ENCODE peak calls at places on chromosomes 16 and 17, in six cellular contexts. One of them, this sample, is unnamed.

GRCh38 chr16:69131167-69131748 is 1.1 kb downstream of the CHTF8 start:
- DNase-seq in cardiac fibroblast: peak
- DNase-seq in lower leg skin: no peak
- DNase-seq in lower lobe of right lung: no peak
- DNase-seq in cardiac muscle cell: peak
- DNase-seq in MCF 10A: no peak
- DNase-seq in this sample: no peak

GRCh38 chr17:33927732-33928133 is 327.4 kb upstream of the CCL2 start:
- DNase-seq in cardiac fibroblast: no peak
- DNase-seq in lower leg skin: no peak
- DNase-seq in lower lobe of right lung: no peak
- DNase-seq in cardiac muscle cell: peak
- DNase-seq in MCF 10A: no peak
- DNase-seq in this sample: no peak

GRCh38 chr16:3274490-3274889 is 8.8 kb upstream of the ZNF263 start:
- DNase-seq in cardiac fibroblast: no peak
- DNase-seq in lower leg skin: no peak
- DNase-seq in lower lobe of right lung: no peak
- DNase-seq in cardiac muscle cell: no peak
- DNase-seq in MCF 10A: peak
- DNase-seq in this sample: no peak

GRCh38 chr17:22266231-22266630 is 573.9 kb downstream of the KCNJ18 start:
- DNase-seq in cardiac fibroblast: no peak
- DNase-seq in lower leg skin: no peak
- DNase-seq in lower lobe of right lung: no peak
- DNase-seq in cardiac muscle cell: no peak
- DNase-seq in MCF 10A: no peak
- DNase-seq in this sample: peak

GRCh38 chr16:55561319-55561848 is 5.1 kb upstream of the CAPNS2 start:
- DNase-seq in cardiac fibroblast: no peak
- DNase-seq in lower leg skin: no peak
- DNase-seq in lower lobe of right lung: no peak
- DNase-seq in cardiac muscle cell: no peak
- DNase-seq in MCF 10A: no peak
- DNase-seq in this sample: no peak

GRCh38 chr17:52276609-52277008 is 118.1 kb upstream of the CA10 start:
- DNase-seq in cardiac fibroblast: no peak
- DNase-seq in lower leg skin: no peak
- DNase-seq in lower lobe of right lung: no peak
- DNase-seq in cardiac muscle cell: no peak
- DNase-seq in MCF 10A: no peak
- DNase-seq in this sample: no peak

GRCh38 chr17:35170968-35171771 is 23.0 kb downstream of the SLC35G3 start:
- DNase-seq in cardiac fibroblast: peak
- DNase-seq in lower leg skin: peak
- DNase-seq in lower lobe of right lung: no peak
- DNase-seq in cardiac muscle cell: peak
- DNase-seq in MCF 10A: peak
- DNase-seq in this sample: no peak

GRCh38 chr16:15764112-15764511 is 92.7 kb downstream of the MYH11 start:
- DNase-seq in cardiac fibroblast: no peak
- DNase-seq in lower leg skin: no peak
- DNase-seq in lower lobe of right lung: no peak
- DNase-seq in cardiac muscle cell: no peak
- DNase-seq in MCF 10A: no peak
- DNase-seq in this sample: no peak

GRCh38 chr16:10729104-10729503 is 14.5 kb upstream of the NUBP1 start:
- DNase-seq in cardiac fibroblast: no peak
- DNase-seq in lower leg skin: peak
- DNase-seq in lower lobe of right lung: no peak
- DNase-seq in cardiac muscle cell: no peak
- DNase-seq in MCF 10A: no peak
- DNase-seq in this sample: no peak

GRCh38 chr16:53892155-53892554 is 188.2 kb downstream of the FTO start:
- DNase-seq in cardiac fibroblast: peak
- DNase-seq in lower leg skin: no peak
- DNase-seq in lower lobe of right lung: no peak
- DNase-seq in cardiac muscle cell: peak
- DNase-seq in MCF 10A: peak
- DNase-seq in this sample: no peak

GRCh38 chr16:87203060-87203656 is 114.0 kb downstream of the C16orf95 start:
- DNase-seq in cardiac fibroblast: peak
- DNase-seq in lower leg skin: no peak
- DNase-seq in lower lobe of right lung: peak
- DNase-seq in cardiac muscle cell: peak
- DNase-seq in MCF 10A: peak
- DNase-seq in this sample: no peak

GRCh38 chr17:77306790-77307478 is 166.2 kb downstream of the SEC14L1 start:
- DNase-seq in cardiac fibroblast: no peak
- DNase-seq in lower leg skin: no peak
- DNase-seq in lower lobe of right lung: no peak
- DNase-seq in cardiac muscle cell: no peak
- DNase-seq in MCF 10A: no peak
- DNase-seq in this sample: no peak

GRCh38 chr16:3501783-3502400 is 1.1 kb downstream of the CLUAP1 start:
- DNase-seq in cardiac fibroblast: no peak
- DNase-seq in lower leg skin: no peak
- DNase-seq in lower lobe of right lung: peak
- DNase-seq in cardiac muscle cell: no peak
- DNase-seq in MCF 10A: no peak
- DNase-seq in this sample: peak

GRCh38 chr16:772959-773358 is 12.4 kb downstream of the MSLN start:
- DNase-seq in cardiac fibroblast: no peak
- DNase-seq in lower leg skin: no peak
- DNase-seq in lower lobe of right lung: no peak
- DNase-seq in cardiac muscle cell: no peak
- DNase-seq in MCF 10A: no peak
- DNase-seq in this sample: no peak
- TF ChIP-seq CTCF in cardiac fibroblast: no peak
- TF ChIP-seq CTCF in lower leg skin: no peak
- TF ChIP-seq CTCF in lower lobe of right lung: no peak
- TF ChIP-seq CTCF in cardiac muscle cell: no peak
- TF ChIP-seq CTCF in MCF 10A: no peak
- TF ChIP-seq CTCF in this sample: no peak

GRCh38 chr17:17254026-17254425 is 17.1 kb upstream of the FLCN start:
- DNase-seq in cardiac fibroblast: no peak
- DNase-seq in lower leg skin: no peak
- DNase-seq in lower lobe of right lung: no peak
- DNase-seq in cardiac muscle cell: no peak
- DNase-seq in MCF 10A: no peak
- DNase-seq in this sample: no peak
- TF ChIP-seq CTCF in cardiac fibroblast: no peak
- TF ChIP-seq CTCF in lower leg skin: no peak
- TF ChIP-seq CTCF in lower lobe of right lung: no peak
- TF ChIP-seq CTCF in cardiac muscle cell: no peak
- TF ChIP-seq CTCF in MCF 10A: no peak
- TF ChIP-seq CTCF in this sample: no peak

GRCh38 chr16:609316-609715 is 19.4 kb downstream of the RAB40C start:
- DNase-seq in cardiac fibroblast: no peak
- DNase-seq in lower leg skin: no peak
- DNase-seq in lower lobe of right lung: no peak
- DNase-seq in cardiac muscle cell: no peak
- DNase-seq in MCF 10A: no peak
- DNase-seq in this sample: no peak

GRCh38 chr16:606656-607307 is 16.9 kb downstream of the RAB40C start:
- DNase-seq in cardiac fibroblast: no peak
- DNase-seq in lower leg skin: no peak
- DNase-seq in lower lobe of right lung: no peak
- DNase-seq in cardiac muscle cell: no peak
- DNase-seq in MCF 10A: no peak
- DNase-seq in this sample: no peak

GRCh38 chr16:608019-608418 is 18.2 kb downstream of the RAB40C start:
- DNase-seq in cardiac fibroblast: no peak
- DNase-seq in lower leg skin: no peak
- DNase-seq in lower lobe of right lung: no peak
- DNase-seq in cardiac muscle cell: no peak
- DNase-seq in MCF 10A: no peak
- DNase-seq in this sample: no peak

GRCh38 chr16:609984-610383 is 20.1 kb downstream of the RAB40C start:
- DNase-seq in cardiac fibroblast: no peak
- DNase-seq in lower leg skin: no peak
- DNase-seq in lower lobe of right lung: no peak
- DNase-seq in cardiac muscle cell: no peak
- DNase-seq in MCF 10A: no peak
- DNase-seq in this sample: no peak

GRCh38 chr16:610513-611381 is 20.0 kb upstream of the WFIKKN1 start:
- DNase-seq in cardiac fibroblast: no peak
- DNase-seq in lower leg skin: no peak
- DNase-seq in lower lobe of right lung: peak
- DNase-seq in cardiac muscle cell: no peak
- DNase-seq in MCF 10A: peak
- DNase-seq in this sample: no peak
- TF ChIP-seq CTCF in cardiac fibroblast: peak
- TF ChIP-seq CTCF in lower leg skin: no peak
- TF ChIP-seq CTCF in lower lobe of right lung: peak
- TF ChIP-seq CTCF in cardiac muscle cell: peak
- TF ChIP-seq CTCF in MCF 10A: peak
- TF ChIP-seq CTCF in this sample: peak

GRCh38 chr17:81040791-81041337 is 5.9 kb downstream of the BAIAP2 start:
- DNase-seq in cardiac fibroblast: peak
- DNase-seq in lower leg skin: no peak
- DNase-seq in lower lobe of right lung: no peak
- DNase-seq in cardiac muscle cell: no peak
- DNase-seq in MCF 10A: peak
- DNase-seq in this sample: no peak
- TF ChIP-seq CTCF in cardiac fibroblast: peak
- TF ChIP-seq CTCF in lower leg skin: no peak
- TF ChIP-seq CTCF in lower lobe of right lung: peak
- TF ChIP-seq CTCF in cardiac muscle cell: peak
- TF ChIP-seq CTCF in MCF 10A: peak
- TF ChIP-seq CTCF in this sample: peak

GRCh38 chr17:55336426-55336825 is 71.7 kb downstream of the HLF start:
- DNase-seq in cardiac fibroblast: no peak
- DNase-seq in lower leg skin: no peak
- DNase-seq in lower lobe of right lung: no peak
- DNase-seq in cardiac muscle cell: no peak
- DNase-seq in MCF 10A: no peak
- DNase-seq in this sample: no peak
- TF ChIP-seq CTCF in cardiac fibroblast: no peak
- TF ChIP-seq CTCF in lower leg skin: no peak
- TF ChIP-seq CTCF in lower lobe of right lung: no peak
- TF ChIP-seq CTCF in cardiac muscle cell: no peak
- TF ChIP-seq CTCF in MCF 10A: no peak
- TF ChIP-seq CTCF in this sample: no peak

GRCh38 chr17:62987136-62987535 is 21.1 kb downstream of the TANC2 start:
- DNase-seq in cardiac fibroblast: no peak
- DNase-seq in lower leg skin: no peak
- DNase-seq in lower lobe of right lung: no peak
- DNase-seq in cardiac muscle cell: no peak
- DNase-seq in MCF 10A: no peak
- DNase-seq in this sample: no peak
- TF ChIP-seq CTCF in cardiac fibroblast: peak
- TF ChIP-seq CTCF in lower leg skin: no peak
- TF ChIP-seq CTCF in lower lobe of right lung: no peak
- TF ChIP-seq CTCF in cardiac muscle cell: peak
- TF ChIP-seq CTCF in MCF 10A: peak
- TF ChIP-seq CTCF in this sample: peak

DNA sequence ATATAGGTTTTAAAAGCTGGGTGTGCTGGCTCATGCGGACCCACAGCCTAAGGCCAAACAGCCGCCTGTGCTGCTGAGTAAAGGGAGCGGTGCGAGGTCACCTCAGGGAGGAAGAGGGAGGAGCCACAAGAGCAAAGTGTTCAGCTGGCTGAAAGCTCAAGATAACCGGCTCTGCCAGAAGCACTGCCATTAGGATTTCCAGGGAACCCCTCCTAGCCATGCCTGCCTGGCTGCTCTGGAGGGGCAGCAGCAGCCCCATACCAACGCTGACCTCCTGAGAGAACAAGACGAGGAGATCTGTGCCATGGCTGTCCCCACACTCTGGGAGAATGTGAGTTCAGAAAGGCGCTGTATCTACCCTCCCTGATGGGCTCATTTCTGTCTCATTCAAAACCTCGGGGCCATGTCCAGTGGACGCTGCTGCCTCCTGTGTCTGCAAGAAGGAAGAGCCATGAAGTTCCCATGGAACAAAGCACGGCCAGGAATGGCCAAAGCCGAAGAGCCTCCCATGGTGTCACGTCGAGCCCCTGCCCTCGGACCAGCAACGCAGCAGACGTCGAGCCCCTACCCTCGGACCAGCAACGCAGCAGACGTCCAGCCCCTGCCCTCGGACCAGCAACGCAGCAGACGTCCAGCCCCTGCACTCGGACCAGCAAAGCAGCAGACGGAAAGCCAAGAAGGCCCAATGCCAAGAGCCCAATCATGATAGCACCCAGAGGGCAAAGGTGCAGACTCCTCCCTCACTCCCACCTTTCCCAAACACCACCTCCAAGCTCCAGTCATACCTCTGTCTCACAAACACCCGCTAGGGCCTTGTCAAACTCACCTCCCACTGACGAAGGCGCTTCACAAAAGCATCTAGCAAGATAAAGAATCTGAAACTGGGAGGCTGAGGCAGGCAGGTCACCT is 107.0 kb downstream of the ANKRD11 start:
- DNase-seq in cardiac fibroblast: peak
- DNase-seq in lower leg skin: no peak
- DNase-seq in lower lobe of right lung: peak
- DNase-seq in cardiac muscle cell: peak
- DNase-seq in MCF 10A: peak
- DNase-seq in this sample: peak
- TF ChIP-seq CTCF in cardiac fibroblast: peak
- TF ChIP-seq CTCF in lower leg skin: no peak
- TF ChIP-seq CTCF in lower lobe of right lung: no peak
- TF ChIP-seq CTCF in cardiac muscle cell: peak
- TF ChIP-seq CTCF in MCF 10A: no peak
- TF ChIP-seq CTCF in this sample: peak

DNA sequence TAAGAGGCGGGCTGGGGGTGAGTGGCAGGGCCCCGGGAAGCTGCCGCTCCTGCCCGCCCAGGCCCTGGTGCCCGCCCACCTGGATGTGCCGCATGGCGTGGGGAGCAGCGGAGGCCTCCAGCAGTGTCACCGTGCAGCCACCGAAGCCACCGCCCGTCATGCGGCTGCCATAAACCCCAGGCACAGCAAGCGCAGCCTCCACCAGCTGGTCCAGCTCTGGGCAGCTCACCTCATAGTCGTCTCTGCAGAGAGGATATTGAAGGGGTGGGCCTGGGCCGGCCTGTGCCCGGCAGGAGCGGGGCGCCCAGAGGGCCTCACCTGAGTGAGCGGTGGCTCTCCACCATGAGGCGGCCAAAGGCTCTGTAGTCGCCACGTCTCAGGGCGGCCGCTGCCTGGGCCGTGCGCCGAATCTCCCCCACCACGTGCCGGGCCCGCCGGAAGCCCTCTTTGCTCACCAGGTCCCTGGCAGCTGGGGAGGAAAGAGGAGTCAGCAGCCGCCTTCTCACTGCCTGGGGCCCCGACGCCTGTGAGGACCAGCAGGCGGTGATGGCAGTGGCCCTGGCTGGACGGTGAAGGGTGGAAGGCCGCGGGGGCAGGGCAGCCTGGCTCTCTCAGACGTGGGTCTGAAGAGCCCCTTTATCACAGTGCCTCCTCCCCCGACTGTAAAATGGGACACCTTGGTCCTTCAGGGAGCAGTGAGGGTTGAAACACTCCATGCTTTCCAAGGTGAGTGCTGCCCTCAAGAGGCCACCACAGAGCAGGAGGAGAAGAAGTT is 6.7 kb downstream of the GALK1 start:
- DNase-seq in cardiac fibroblast: no peak
- DNase-seq in lower leg skin: no peak
- DNase-seq in lower lobe of right lung: peak
- DNase-seq in cardiac muscle cell: no peak
- DNase-seq in MCF 10A: no peak
- DNase-seq in this sample: no peak
- TF ChIP-seq CTCF in cardiac fibroblast: peak
- TF ChIP-seq CTCF in lower leg skin: no peak
- TF ChIP-seq CTCF in lower lobe of right lung: no peak
- TF ChIP-seq CTCF in cardiac muscle cell: peak
- TF ChIP-seq CTCF in MCF 10A: no peak
- TF ChIP-seq CTCF in this sample: peak

This sample was measured in chondrocyte.